ENCODE peak calls at places on chromosomes 4 and X, in eight cellular contexts. I is CD4-positive, alpha-beta T cell; A is skeletal muscle cell; Z is AG09309; W is stimulated activated naive B cell treated with anti-CD40 and anti-IgM and Interleukin-4, amounts not matched to agents 10 μg/mL and 1 μg/mL and 100 μg/mL, for 72 hours; G is anterior cingulate cortex; V is brain microvascular endothelial cell; R is activated T-cell treated with anti-CD3 and anti-CD28 coated beads, Interleukin-2, amount 50 U/mL, for 72 hours. P is an unnamed sample.

GRCh38 chrX:129701624-129702069 is 37.1 kb upstream of the XPNPEP2 start:
- DNase-seq in V (peak; percentile 6), G (peak; percentile 5), Z (no peak), I (no peak), R (no peak), W (no peak), A (peak; percentile 74), P (no peak)

GRCh38 chrX:140092121-140092520 is 126.8 kb upstream of the CXorf66 start:
- DNase-seq in R (no peak), W (no peak), V (no peak), I (no peak), A (no peak), Z (no peak), G (no peak), P (no peak)

GRCh38 chr4:18454349-18454748 is 432.8 kb upstream of the LCORL start:
- DNase-seq in W (no peak), A (no peak), I (no peak), Z (no peak), R (no peak), G (no peak), V (no peak), P (no peak)

GRCh38 chr4:20418865-20419451 is 167.3 kb downstream of the SLIT2 start:
- DNase-seq in R (peak; percentile 3), I (no peak), Z (peak; percentile 57), W (no peak), V (peak; percentile 36), A (no peak), G (no peak), P (no peak)

GRCh38 chr4:159071178-159071968 is 31.5 kb upstream of the RAPGEF2 start:
- DNase-seq in V (peak; percentile 53), W (no peak), R (no peak), G (no peak), A (peak; percentile 67), Z (no peak), I (no peak), P (no peak)

GRCh38 chr4:188139671-188140070 is 430 bp downstream of the TRIML1 start:
- DNase-seq in V (peak; percentile 30), G (no peak), R (no peak), Z (no peak), W (no peak), A (no peak), I (no peak), P (no peak)

GRCh38 chr4:11640584-11640983 is 211.9 kb upstream of the HS3ST1 start:
- DNase-seq in A (no peak), I (no peak), G (no peak), R (no peak), Z (no peak), V (no peak), W (no peak), P (no peak)

GRCh38 chr4:14348506-14348905 is 653.8 kb upstream of the CPEB2 start:
- DNase-seq in V (no peak), A (peak; percentile 46), I (no peak), Z (no peak), W (no peak), R (no peak), G (no peak), P (no peak)

GRCh38 chr4:170651786-170652185 is 562.0 kb upstream of the AADAT start:
- DNase-seq in W (no peak), I (no peak), G (no peak), A (peak; percentile 16), Z (no peak), R (no peak), V (no peak), P (no peak)

GRCh38 chr4:121951570-121952110 is at the start of gene TRPC3:
- DNase-seq in I (peak; percentile 10), G (no peak), R (peak; percentile 57), A (no peak), W (peak; percentile 2), V (no peak), Z (no peak), P (no peak)

GRCh38 chr4:139593091-139593564 is 37.1 kb upstream of the SETD7 start:
- DNase-seq in A (no peak), V (peak; percentile 90), I (no peak), Z (no peak), G (no peak), R (no peak), W (no peak), P (no peak)

GRCh38 chr4:102055805-102056204 is 265.3 kb downstream of the BANK1 start:
- DNase-seq in W (no peak), Z (no peak), I (no peak), V (no peak), A (no peak), R (no peak), G (no peak), P (no peak)

GRCh38 chr4:110049951-110050925 is 137.6 kb downstream of the EGF start:
- DNase-seq in I (peak; percentile 47), Z (no peak), R (peak; percentile 56), W (peak; percentile 6), G (no peak), V (peak; percentile 39), A (no peak), P (peak; percentile 13)

GRCh38 chr4:100299019-100299418 is 108.8 kb upstream of the DDIT4L start:
- DNase-seq in W (no peak), R (no peak), G (no peak), A (peak; percentile 98), V (peak; percentile 93), I (no peak), Z (peak; percentile 95), P (no peak)

GRCh38 chr4:54954656-54955388 is 170.6 kb downstream of the KDR start:
- DNase-seq in G (no peak), Z (no peak), I (no peak), W (no peak), V (no peak), R (no peak), A (no peak), P (no peak)

GRCh38 chr4:168621806-168622589 is 125.1 kb downstream of the PALLD start:
- DNase-seq in V (peak; percentile 81), G (no peak), Z (peak; percentile 85), W (no peak), I (no peak), A (peak; percentile 86), R (no peak), P (no peak)

GRCh38 chr4:134470544-134470943 is 269.0 kb upstream of the PABPC4L start:
- DNase-seq in Z (no peak), G (no peak), I (no peak), R (no peak), V (peak; percentile 18), A (no peak), W (no peak), P (no peak)

GRCh38 chr4:2390780-2391490 is 27.5 kb downstream of the ZFYVE28 start:
- DNase-seq in Z (no peak), I (no peak), V (no peak), R (no peak), W (no peak), A (no peak), G (no peak), P (no peak)

GRCh38 chr4:177339794-177340374 is 30.2 kb downstream of the NEIL3 start:
- DNase-seq in I (no peak), Z (peak; percentile 10), V (no peak), A (no peak), R (no peak), W (no peak), G (no peak), P (no peak)

GRCh38 chr4:36904823-36905222 is 339.7 kb upstream of the NWD2 start:
- DNase-seq in V (no peak), A (no peak), G (no peak), I (no peak), W (no peak), Z (no peak), R (no peak), P (no peak)

GRCh38 chr4:168528131-168528949 is 31.5 kb downstream of the PALLD start:
- DNase-seq in V (peak; percentile 54), I (no peak), G (no peak), R (no peak), Z (no peak), A (no peak), W (no peak), P (no peak)

GRCh38 chrX:78140206-78140605 is 756 bp upstream of the TAF9B start:
- DNase-seq in G (no peak), R (no peak), I (no peak), A (no peak), Z (no peak), W (no peak), V (no peak), P (no peak)

GRCh38 chr4:56148428-56148827 is 199.7 kb downstream of the CEP135 start:
- DNase-seq in Z (no peak), V (no peak), A (no peak), G (no peak), I (no peak), W (no peak), R (no peak), P (no peak)

P was measured in substantia nigra.